ENCODE peak calls at places on chromosomes 7 and 10, in five cellular contexts. J is A549, V is HepG2, S is GM12878, Q is K562. T is an unnamed sample.

GRCh38 chr7:2763607-2764006 is 75.6 kb downstream of the AMZ1 start:
- DNase-seq in S (no peak), V (no peak), J (no peak), Q (no peak), T (no peak)

GRCh38 chr7:66503036-66503370 is 125.7 kb upstream of the KCTD7 start:
- DNase-seq in S (no peak), J (no peak), V (no peak), Q (no peak), T (no peak)

GRCh38 chr10:55750458-55750857 is 610.6 kb downstream of the ZWINT start:
- DNase-seq in S (no peak), J (no peak), Q (no peak), V (no peak), T (no peak)

GRCh38 chr7:99189222-99189621 is 18.7 kb downstream of the KPNA7 start:
- DNase-seq in S (no peak), J (no peak), V (no peak), Q (no peak), T (no peak)

GRCh38 chr10:125396651-125397050 is 236.3 kb upstream of the CTBP2 start:
- DNase-seq in S (no peak), Q (no peak), V (no peak), J (no peak), T (no peak)

GRCh38 chr10:86648706-86649426 is 5.5 kb upstream of the OPN4 start:
- DNase-seq in Q (no peak), J (peak), S (no peak), V (no peak), T (no peak)

GRCh38 chr7:129777993-129778769 is 166.7 kb downstream of the NRF1 start:
- DNase-seq in V (no peak), S (no peak), Q (no peak), J (no peak), T (peak)

GRCh38 chr10:18144928-18145327 is 4.7 kb downstream of the CACNB2 start:
- DNase-seq in J (no peak), S (no peak), V (no peak), Q (no peak), T (peak)

GRCh38 chr7:44065431-44066110 is at the start of gene PGAM2:
- DNase-seq in S (no peak), J (no peak), Q (no peak), V (no peak), T (peak)

GRCh38 chr7:134196439-134196838 is 69.3 kb downstream of the LRGUK start:
- DNase-seq in V (no peak), J (no peak), S (no peak), Q (peak), T (no peak)

GRCh38 chr10:70169661-70170364 is 501 bp downstream of the SAR1A start:
- DNase-seq in V (no peak), Q (peak), J (no peak), S (no peak), T (no peak)

GRCh38 chr7:124072603-124073324 is 39.9 kb upstream of the TMEM229A start:
- DNase-seq in Q (no peak), J (no peak), V (peak), S (no peak), T (no peak)

GRCh38 chr10:120983721-120984120 is 132.6 kb downstream of the WDR11 start:
- DNase-seq in V (no peak), S (no peak), J (no peak), Q (no peak), T (no peak)

GRCh38 chr7:43674559-43675436 is 54.5 kb downstream of the COA1 start:
- DNase-seq in Q (peak), V (peak), J (peak), S (no peak), T (no peak)

GRCh38 chr10:110147961-110148360 is 59.4 kb upstream of the MXI1 start:
- DNase-seq in Q (no peak), J (no peak), S (no peak), V (no peak), T (no peak)

GRCh38 chr10:101986277-101986971 is 69.5 kb downstream of the ARMH3 start:
- DNase-seq in S (no peak), Q (no peak), J (no peak), V (no peak), T (no peak)

GRCh38 chr7:43456200-43456599 is 126.7 kb upstream of the STK17A start:
- DNase-seq in J (no peak), Q (peak), V (peak), S (no peak), T (peak)

GRCh38 chr10:73244866-73245477 is 2.1 kb downstream of the DNAJC9 start:
- DNase-seq in S (no peak), Q (peak), J (no peak), V (no peak), T (no peak)

GRCh38 chr7:149569726-149570422 is 72.3 kb upstream of the ZNF746 start:
- DNase-seq in J (no peak), S (no peak), V (no peak), Q (no peak), T (no peak)

GRCh38 chr10:80281292-80281691 is 8.2 kb downstream of the MAT1A start:
- DNase-seq in V (no peak), Q (no peak), S (no peak), J (no peak), T (no peak)

GRCh38 chr10:15817407-15818046 is 42.8 kb downstream of the MINDY3 start:
- DNase-seq in Q (no peak), S (no peak), J (no peak), V (peak), T (no peak)

GRCh38 chr10:71090801-71091200 is 121.6 kb upstream of the UNC5B start:
- DNase-seq in V (no peak), Q (no peak), J (no peak), S (no peak), T (no peak)

GRCh38 chr7:18846765-18847215 is 270.6 kb downstream of the TWIST1 start:
- DNase-seq in J (no peak), Q (no peak), V (no peak), S (no peak), T (no peak)

GRCh38 chr10:71583076-71583475 is 136.5 kb downstream of the C10orf105 start:
- DNase-seq in J (no peak), S (no peak), Q (no peak), V (no peak), T (no peak)

GRCh38 chr7:106076537-106076936 is 35.6 kb downstream of the SYPL1 start:
- DNase-seq in S (no peak), J (no peak), V (no peak), Q (no peak), T (no peak)

GRCh38 chr10:132712698-132713232 is 73.2 kb downstream of the NKX6-2 start:
- DNase-seq in J (no peak), Q (no peak), S (no peak), V (no peak), T (no peak)

GRCh38 chr10:132711618-132712051 is 74.3 kb downstream of the NKX6-2 start:
- DNase-seq in J (no peak), Q (no peak), V (no peak), S (no peak), T (no peak)

GRCh38 chr10:132710746-132711617 is 75.0 kb downstream of the NKX6-2 start:
- DNase-seq in Q (no peak), S (no peak), V (no peak), J (no peak), T (no peak)

GRCh38 chr10:132713421-132714095 is 72.4 kb downstream of the NKX6-2 start:
- DNase-seq in J (no peak), S (no peak), V (no peak), Q (no peak), T (no peak)

GRCh38 chr10:132712291-132712690 is 73.7 kb downstream of the NKX6-2 start:
- DNase-seq in V (no peak), Q (no peak), S (no peak), J (no peak), T (no peak)
- TF ChIP-seq USF2 in V (no peak), Q (no peak), S (no peak), J (no peak), T (no peak)

GRCh38 chr7:117062300-117062699 is 109.0 kb downstream of the ST7 start:
- DNase-seq in J (no peak), S (no peak), Q (no peak), V (no peak), T (no peak)
- TF ChIP-seq ESRRA in J (no peak), S (no peak), Q (no peak), V (no peak), T (no peak)

DNA sequence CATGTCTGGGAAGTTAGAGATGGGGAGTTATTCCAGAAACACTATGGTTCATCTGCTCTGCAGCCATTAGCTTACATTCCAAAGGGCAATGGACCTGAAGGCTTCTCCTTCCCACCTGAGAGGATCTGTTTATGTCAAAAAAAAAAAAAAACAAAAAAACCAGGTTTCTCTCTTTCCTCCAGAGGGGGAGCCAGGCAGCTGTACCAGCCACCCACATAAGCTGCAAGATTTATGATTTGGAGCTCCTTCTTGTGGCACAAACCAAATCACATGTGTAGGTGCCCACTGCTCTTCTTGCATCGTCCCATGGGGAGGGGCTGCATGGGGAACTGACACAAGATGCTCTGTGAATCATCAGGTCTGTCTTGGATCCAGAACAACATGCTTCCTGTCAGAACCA is 231.6 kb upstream of the IGFBP3 start:
- DNase-seq in J (no peak), S (no peak), Q (no peak), V (no peak), T (no peak)
- TF ChIP-seq USF2 in J (no peak), S (no peak), Q (no peak), V (no peak), T (no peak)

GRCh38 chr7:114567416-114567815 is 152.8 kb downstream of the FOXP2 start:
- DNase-seq in J (no peak), Q (no peak), V (no peak), S (no peak), T (no peak)
- TF ChIP-seq ESRRA in J (no peak), Q (no peak), V (no peak), S (no peak), T (no peak)

GRCh38 chr7:120806669-120807068 is 51.3 kb downstream of the TSPAN12 start:
- DNase-seq in Q (no peak), V (no peak), J (no peak), S (no peak), T (no peak)
- TF ChIP-seq USF2 in Q (no peak), V (no peak), J (no peak), S (no peak), T (no peak)

DNA sequence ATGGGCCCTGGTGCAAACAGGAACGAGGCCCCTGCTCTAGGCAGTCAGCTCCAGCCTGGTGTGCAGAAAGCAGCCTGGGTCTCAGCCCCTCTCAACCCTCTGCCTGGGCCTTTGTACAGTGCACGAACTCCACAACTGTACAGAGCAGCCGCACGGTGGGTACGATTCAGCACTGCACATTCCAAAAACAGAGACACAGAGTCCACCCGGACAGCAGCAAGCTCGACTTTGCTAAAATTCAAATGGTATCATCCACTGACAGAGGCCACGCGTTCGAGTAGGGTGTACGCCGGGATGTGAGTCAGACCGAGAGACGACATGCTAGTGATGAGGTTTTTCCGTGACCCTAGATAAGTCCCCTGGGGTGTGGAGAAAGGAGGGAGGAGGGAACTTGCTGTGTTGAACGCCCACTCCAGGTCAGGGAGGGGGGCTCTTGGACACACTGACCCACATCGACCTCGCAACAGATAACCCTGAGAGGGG is 65.6 kb upstream of the PDGFA start:
- DNase-seq in J (no peak), S (peak), Q (peak), V (no peak), T (no peak)
- TF ChIP-seq ESRRA in J (no peak), S (no peak), Q (no peak), V (no peak), T (no peak)

GRCh38 chr10:64558094-64558870 is 1037.1 kb downstream of the REEP3 start:
- DNase-seq in J (no peak), V (no peak), S (no peak), Q (no peak), T (no peak)

DNA sequence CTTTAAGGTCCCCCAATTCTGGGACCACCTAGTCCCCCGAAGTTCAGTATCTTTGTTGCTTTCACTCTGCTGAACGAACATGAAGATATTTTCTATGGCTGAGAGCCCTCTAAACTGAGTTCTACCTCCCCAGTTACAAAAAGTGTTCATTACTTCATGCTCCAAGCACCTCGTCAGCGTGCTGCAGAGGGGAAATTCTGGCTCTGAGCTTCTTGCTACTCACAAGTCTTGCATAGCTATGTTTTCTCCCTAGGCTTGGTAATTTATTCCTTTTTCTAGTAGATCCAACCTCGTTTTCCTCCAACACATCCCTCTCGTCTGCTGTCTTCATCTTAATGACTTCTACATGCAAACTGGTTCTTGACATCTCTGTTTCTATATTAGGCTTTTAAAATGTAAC is 1034.4 kb downstream of the REEP3 start:
- DNase-seq in Q (no peak), J (no peak), S (no peak), V (no peak), T (no peak)
- TF ChIP-seq USF2 in Q (no peak), J (no peak), S (no peak), V (no peak), T (no peak)

GRCh38 chr7:122217125-122217524 is 73.1 kb upstream of the AASS start:
- DNase-seq in Q (no peak), J (no peak), S (no peak), V (peak), T (no peak)
- TF ChIP-seq ESRRA in Q (no peak), J (no peak), S (no peak), V (no peak), T (no peak)

DNA sequence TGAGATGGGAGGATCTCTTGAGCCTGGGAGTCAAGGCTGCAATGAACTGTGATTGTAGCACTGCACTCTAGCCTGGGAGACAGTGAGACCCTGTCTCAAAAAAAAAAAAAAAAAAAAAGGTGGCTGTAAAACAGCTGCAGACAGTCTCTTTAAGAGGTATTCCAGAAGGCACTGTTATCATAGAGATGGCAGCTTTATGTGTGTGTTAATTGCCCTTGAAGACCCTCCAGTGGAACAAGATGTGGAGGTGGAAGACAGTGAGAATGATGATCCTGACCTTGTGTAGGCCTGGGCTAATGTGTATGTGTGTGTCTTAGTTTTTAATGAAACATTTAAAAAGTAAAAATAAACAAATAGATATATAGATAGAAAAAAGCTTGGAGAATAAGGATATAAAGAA is 66.0 kb downstream of the ZNF487 start:
- DNase-seq in V (no peak), Q (no peak), J (no peak), S (no peak), T (no peak)
- TF ChIP-seq USF2 in V (no peak), Q (no peak), J (no peak), S (no peak), T (no peak)

GRCh38 chr7:24197852-24198251 is 86.1 kb upstream of the NPY start:
- DNase-seq in V (no peak), S (no peak), Q (no peak), J (no peak), T (no peak)
- TF ChIP-seq ESRRA in V (no peak), S (no peak), Q (no peak), J (no peak), T (no peak)